ENCODE peak calls at places on chromosomes 7 and 10, in five cellular contexts. One of them, this sample, is unnamed.

GRCh38 chr10:11595395-11595692 is 16.1 kb downstream of the USP6NL start:
- DNase-seq in nephron progenitor cell: no peak
- DNase-seq in endodermal cell: no peak
- DNase-seq in substantia nigra: no peak
- DNase-seq in tibial artery: no peak
- DNase-seq in this sample: peak

GRCh38 chr10:23136462-23136861 is 41.1 kb downstream of the MSRB2 start:
- DNase-seq in nephron progenitor cell: no peak
- DNase-seq in endodermal cell: no peak
- DNase-seq in substantia nigra: no peak
- DNase-seq in tibial artery: no peak
- DNase-seq in this sample: no peak

GRCh38 chr7:130995252-130996081 is 261.5 kb upstream of the KLF14 start:
- DNase-seq in nephron progenitor cell: no peak
- DNase-seq in endodermal cell: no peak
- DNase-seq in substantia nigra: no peak
- DNase-seq in tibial artery: no peak
- DNase-seq in this sample: no peak

GRCh38 chr10:95430231-95430951 is 130.8 kb downstream of the SORBS1 start:
- DNase-seq in nephron progenitor cell: peak
- DNase-seq in endodermal cell: peak
- DNase-seq in substantia nigra: no peak
- DNase-seq in tibial artery: no peak
- DNase-seq in this sample: peak

GRCh38 chr7:114293289-114294012 is 121.2 kb upstream of the FOXP2 start:
- DNase-seq in nephron progenitor cell: no peak
- DNase-seq in endodermal cell: peak
- DNase-seq in substantia nigra: no peak
- DNase-seq in tibial artery: no peak
- DNase-seq in this sample: no peak

GRCh38 chr10:77357611-77358010 is 280.0 kb downstream of the KCNMA1 start:
- DNase-seq in nephron progenitor cell: no peak
- DNase-seq in endodermal cell: no peak
- DNase-seq in substantia nigra: no peak
- DNase-seq in tibial artery: no peak
- DNase-seq in this sample: peak

GRCh38 chr10:97543025-97543546 is 29.5 kb upstream of the ANKRD2 start:
- DNase-seq in nephron progenitor cell: no peak
- DNase-seq in endodermal cell: peak
- DNase-seq in substantia nigra: peak
- DNase-seq in tibial artery: peak
- DNase-seq in this sample: peak

GRCh38 chr10:111511751-111512150 is 434.9 kb downstream of the ADRA2A start:
- DNase-seq in nephron progenitor cell: peak
- DNase-seq in endodermal cell: peak
- DNase-seq in substantia nigra: no peak
- DNase-seq in tibial artery: no peak
- DNase-seq in this sample: no peak

GRCh38 chr10:112115781-112116385 is 67.7 kb downstream of the GPAM start:
- DNase-seq in nephron progenitor cell: peak
- DNase-seq in endodermal cell: peak
- DNase-seq in substantia nigra: no peak
- DNase-seq in tibial artery: no peak
- DNase-seq in this sample: peak